ENCODE peak calls at places on chromosomes 5 and 9, in seven cellular contexts. V is Daoy; G is activated CD4-positive, alpha-beta T cell treated with anti-CD3 and anti-CD28 coated beads, Interleukin-2, amount 50 U/mL, for 4 hours; D is effector memory CD4-positive, alpha-beta T cell; A is tibial artery; S is ureter; I is EH. Z is an unnamed sample.

GRCh38 chr5:159902444-159903121 is 13.7 kb upstream of the ADRA1B start:
- DNase-seq in I (no peak), S (no peak), A (no peak), G (no peak), V (peak; percentile 90), D (no peak), Z (no peak)

GRCh38 chr5:68751651-68752050 is 342.2 kb upstream of the SLC30A5 start:
- DNase-seq in D (no peak), S (no peak), I (no peak), V (no peak), G (no peak), A (no peak), Z (no peak)

GRCh38 chr5:137440800-137441199 is 58.3 kb downstream of the SPOCK1 start:
- DNase-seq in S (no peak), A (no peak), I (no peak), G (no peak), D (no peak), V (no peak), Z (no peak)

GRCh38 chr9:132283165-132283564 is 71.6 kb downstream of the SETX start:
- DNase-seq in S (no peak), D (no peak), V (no peak), I (no peak), G (no peak), A (no peak), Z (no peak)

GRCh38 chr5:132495063-132495671 is 4.6 kb upstream of the IRF1 start:
- DNase-seq in G (no peak), A (no peak), S (peak; percentile 50), I (no peak), V (no peak), D (no peak), Z (no peak)

GRCh38 chr5:139658928-139659667 is 10.9 kb downstream of the CXXC5 start:
- DNase-seq in G (no peak), A (peak; percentile 71), S (no peak), V (peak; percentile 92), I (peak; percentile 91), D (no peak), Z (no peak)

GRCh38 chr9:126856326-126856877 is 4.0 kb upstream of the ZBTB34 start:
- DNase-seq in V (no peak), G (no peak), D (no peak), I (no peak), S (no peak), A (no peak), Z (no peak)

GRCh38 chr5:62783374-62784057 is 204.9 kb downstream of the LRRC70 start:
- DNase-seq in S (no peak), V (no peak), I (no peak), D (no peak), G (no peak), A (no peak), Z (no peak)

GRCh38 chr9:135100241-135101067 is 13.0 kb downstream of the OLFM1 start:
- DNase-seq in I (no peak), A (no peak), G (no peak), S (no peak), V (no peak), D (no peak), Z (no peak)

GRCh38 chr5:84385705-84386104 is 1.0 kb upstream of the EDIL3 start:
- DNase-seq in V (no peak), A (no peak), G (no peak), I (no peak), D (no peak), S (no peak), Z (no peak)